ENCODE peak calls at places on chromosome 7, in four cellular contexts. One of them, this sample, is unnamed.

GRCh38 chr7:51009716-51010496 is 227.2 kb upstream of the GRB10 start:
- DNase-seq in colonic mucosa: no peak
- DNase-seq in SK-N-SH: no peak
- DNase-seq in NCI-H748 treated with DMSO at 0.1 percent for 48 hours: no peak
- DNase-seq in this sample: no peak

GRCh38 chr7:127252736-127253288 is at the start of gene GRM8:
- DNase-seq in NCI-H748 treated with DMSO at 0.1 percent for 48 hours: peak
- DNase-seq in colonic mucosa: peak
- DNase-seq in SK-N-SH: peak
- DNase-seq in this sample: no peak

GRCh38 chr7:19448091-19448490 is 260.7 kb downstream of the POLR1F start:
- DNase-seq in NCI-H748 treated with DMSO at 0.1 percent for 48 hours: no peak
- DNase-seq in colonic mucosa: no peak
- DNase-seq in SK-N-SH: no peak
- DNase-seq in this sample: no peak

GRCh38 chr7:27154901-27155815 is 1.3 kb downstream of the HOXA7 start:
- DNase-seq in NCI-H748 treated with DMSO at 0.1 percent for 48 hours: no peak
- DNase-seq in colonic mucosa: peak
- DNase-seq in SK-N-SH: no peak
- DNase-seq in this sample: no peak

GRCh38 chr7:77570330-77571011 is 33.4 kb downstream of the PTPN12 start:
- DNase-seq in SK-N-SH: no peak
- DNase-seq in colonic mucosa: no peak
- DNase-seq in NCI-H748 treated with DMSO at 0.1 percent for 48 hours: no peak
- DNase-seq in this sample: no peak

GRCh38 chr7:87517136-87517805 is 41.8 kb upstream of the ABCB4 start:
- DNase-seq in SK-N-SH: no peak
- DNase-seq in colonic mucosa: no peak
- DNase-seq in NCI-H748 treated with DMSO at 0.1 percent for 48 hours: no peak
- DNase-seq in this sample: no peak

GRCh38 chr7:106840342-106840741 is 24.7 kb upstream of the PIK3CG start:
- DNase-seq in SK-N-SH: no peak
- DNase-seq in colonic mucosa: no peak
- DNase-seq in NCI-H748 treated with DMSO at 0.1 percent for 48 hours: no peak
- DNase-seq in this sample: no peak

GRCh38 chr7:91916068-91916440 is 24.6 kb upstream of the AKAP9 start:
- DNase-seq in NCI-H748 treated with DMSO at 0.1 percent for 48 hours: no peak
- DNase-seq in colonic mucosa: no peak
- DNase-seq in SK-N-SH: no peak
- DNase-seq in this sample: no peak

GRCh38 chr7:132311747-132312146 is 264.5 kb downstream of the PLXNA4 start:
- DNase-seq in NCI-H748 treated with DMSO at 0.1 percent for 48 hours: no peak
- DNase-seq in SK-N-SH: no peak
- DNase-seq in colonic mucosa: no peak
- DNase-seq in this sample: no peak

GRCh38 chr7:47610506-47611044 is 28.7 kb upstream of the TNS3 start:
- DNase-seq in colonic mucosa: no peak
- DNase-seq in NCI-H748 treated with DMSO at 0.1 percent for 48 hours: no peak
- DNase-seq in SK-N-SH: no peak
- DNase-seq in this sample: no peak

GRCh38 chr7:80634505-80634904 is 3.9 kb upstream of the CD36 start:
- DNase-seq in SK-N-SH: no peak
- DNase-seq in NCI-H748 treated with DMSO at 0.1 percent for 48 hours: no peak
- DNase-seq in colonic mucosa: no peak
- DNase-seq in this sample: no peak

GRCh38 chr7:20199015-20199737 is 18.0 kb downstream of the MACC1 start:
- DNase-seq in SK-N-SH: peak
- DNase-seq in colonic mucosa: peak
- DNase-seq in NCI-H748 treated with DMSO at 0.1 percent for 48 hours: peak
- DNase-seq in this sample: no peak

GRCh38 chr7:47418910-47419309 is 163.0 kb downstream of the TNS3 start:
- DNase-seq in NCI-H748 treated with DMSO at 0.1 percent for 48 hours: no peak
- DNase-seq in SK-N-SH: no peak
- DNase-seq in colonic mucosa: no peak
- DNase-seq in this sample: no peak

GRCh38 chr7:44639701-44640321 is 33.4 kb downstream of the OGDH start:
- DNase-seq in SK-N-SH: peak
- DNase-seq in colonic mucosa: peak
- DNase-seq in NCI-H748 treated with DMSO at 0.1 percent for 48 hours: no peak
- DNase-seq in this sample: no peak

GRCh38 chr7:16528520-16528919 is 1.9 kb downstream of the LRRC72 start:
- DNase-seq in colonic mucosa: no peak
- DNase-seq in SK-N-SH: no peak
- DNase-seq in NCI-H748 treated with DMSO at 0.1 percent for 48 hours: no peak
- DNase-seq in this sample: no peak

GRCh38 chr7:121020243-121020642 is 31.7 kb downstream of the CPED1 start:
- DNase-seq in colonic mucosa: no peak
- DNase-seq in SK-N-SH: no peak
- DNase-seq in NCI-H748 treated with DMSO at 0.1 percent for 48 hours: no peak
- DNase-seq in this sample: no peak

GRCh38 chr7:123355576-123356195 is 155.9 kb upstream of the SLC13A1 start:
- DNase-seq in colonic mucosa: no peak
- DNase-seq in SK-N-SH: no peak
- DNase-seq in NCI-H748 treated with DMSO at 0.1 percent for 48 hours: no peak
- DNase-seq in this sample: no peak

GRCh38 chr7:24821045-24821853 is 64.0 kb upstream of the GSDME start:
- DNase-seq in NCI-H748 treated with DMSO at 0.1 percent for 48 hours: no peak
- DNase-seq in SK-N-SH: no peak
- DNase-seq in colonic mucosa: peak
- DNase-seq in this sample: no peak

GRCh38 chr7:137169282-137169698 is 174.2 kb downstream of the PTN start:
- DNase-seq in colonic mucosa: peak
- DNase-seq in NCI-H748 treated with DMSO at 0.1 percent for 48 hours: peak
- DNase-seq in SK-N-SH: peak
- DNase-seq in this sample: peak

This sample was measured in NCI-H524 treated with DMSO at 0.1 percent for 48 hours.